ENCODE peak calls at places on chromosomes 4 and X, in nine cellular contexts. C is tibial artery; R is psoas muscle; X is Karpas-422; F is A673; I is CD8-positive, alpha-beta T cell; Q is CD4-positive, alpha-beta T cell; Y is ascending aorta; A is left lung. P is an unnamed sample.
A peak's percentile ranks its signal among the peaks of the same experiment; 100 is the strongest.

GRCh38 chrX:97882306-97882705 is 998.6 kb downstream of the RPA4 start:
- DNase-seq in Q (no peak), F (no peak), I (no peak), A (no peak), R (no peak), C (no peak), X (no peak), Y (no peak), P (no peak)

GRCh38 chr4:79603681-79604080 is 195.7 kb upstream of the GK2 start:
- DNase-seq in C (no peak), Q (no peak), F (no peak), Y (no peak), R (no peak), A (no peak), X (no peak), I (no peak), P (no peak)

GRCh38 chr4:81785338-81785737 is 313.6 kb upstream of the RASGEF1B start:
- DNase-seq in F (no peak), I (no peak), Y (no peak), Q (no peak), R (no peak), A (no peak), X (no peak), C (no peak), P (no peak)

GRCh38 chr4:156390599-156391296 is 437.1 kb upstream of the CTSO start:
- DNase-seq in C (no peak), I (no peak), F (no peak), Q (no peak), Y (no peak), X (no peak), R (no peak), A (no peak), P (no peak)

GRCh38 chrX:129790808-129791207 is 11.1 kb downstream of the SASH3 start:
- DNase-seq in R (no peak), I (no peak), A (no peak), Q (no peak), F (no peak), X (no peak), C (no peak), Y (no peak), P (no peak)

GRCh38 chr4:73053076-73053475 is 16.4 kb downstream of the COX18 start:
- DNase-seq in I (no peak), F (no peak), A (no peak), Y (no peak), C (no peak), X (no peak), Q (no peak), R (no peak), P (no peak)

GRCh38 chrX:19177710-19178109 is 55.4 kb upstream of the ADGRG2 start:
- DNase-seq in I (no peak), Y (no peak), F (peak; percentile 98), A (no peak), R (no peak), X (no peak), Q (no peak), C (no peak), P (no peak)

GRCh38 chr4:169092889-169093522 is 83.0 kb upstream of the CBR4 start:
- DNase-seq in Y (no peak), R (no peak), F (no peak), I (no peak), Q (no peak), X (no peak), A (no peak), C (no peak), P (no peak)

GRCh38 chr4:77877771-77878170 is 15.1 kb downstream of the MRPL1 start:
- DNase-seq in X (no peak), F (no peak), C (no peak), I (no peak), A (no peak), Q (no peak), Y (no peak), R (no peak), P (no peak)

GRCh38 chrX:80550722-80551121 is 130.5 kb downstream of the TENT5D start:
- DNase-seq in A (no peak), I (no peak), F (peak; percentile 6), C (no peak), Q (no peak), R (no peak), Y (no peak), X (peak; percentile 70), P (no peak)

GRCh38 chrX:136541294-136541693 is 9.3 kb downstream of the VGLL1 start:
- DNase-seq in A (no peak), X (no peak), C (no peak), F (no peak), R (no peak), Q (no peak), Y (no peak), I (no peak), P (no peak)

GRCh38 chr4:72569719-72570235 is 756 bp upstream of the ADAMTS3 start:
- DNase-seq in I (no peak), A (peak; percentile 28), R (no peak), Q (no peak), Y (no peak), X (no peak), C (no peak), F (no peak), P (no peak)

GRCh38 chrX:150409964-150410363 is 46.8 kb downstream of the MAMLD1 start:
- DNase-seq in Y (no peak), C (no peak), A (no peak), X (no peak), I (no peak), F (no peak), Q (no peak), R (no peak), P (no peak)

GRCh38 chr4:24924309-24924781 is 11.5 kb upstream of the CCDC149 start:
- DNase-seq in I (no peak), C (no peak), X (no peak), A (peak; percentile 75), R (no peak), Q (no peak), F (no peak), Y (no peak), P (no peak)

GRCh38 chr4:41154001-41154813 is 60.1 kb downstream of the APBB2 start:
- DNase-seq in X (no peak), A (no peak), F (no peak), C (no peak), I (no peak), Q (no peak), R (no peak), Y (no peak), P (no peak)
- H3K27ac ChIP-seq in X (no peak overlapping the region), A (no peak overlapping the region), F (no peak overlapping the region), C (peak overlapping the region; percentile 67), I (no peak overlapping the region), Q (no peak overlapping the region), R (no peak overlapping the region), Y (peak overlapping the region; percentile 70), P (no peak overlapping the region)

GRCh38 chrX:629230-630006 is 1.2 kb upstream of the SHOX start:
- DNase-seq in R (no peak), F (no peak), Y (no peak), A (no peak), X (no peak), I (no peak), Q (no peak), C (no peak), P (no peak)

GRCh38 chrX:632391-633042 is 1.9 kb downstream of the SHOX start:
- DNase-seq in Y (no peak), I (no peak), A (no peak), F (no peak), R (no peak), Q (no peak), C (no peak), X (no peak), P (no peak)

GRCh38 chrX:630007-630921 is at the start of gene SHOX:
- DNase-seq in R (no peak), Q (no peak), A (no peak), F (no peak), Y (no peak), X (no peak), I (no peak), C (no peak), P (no peak)

GRCh38 chrX:633043-633654 is 2.6 kb downstream of the SHOX start:
- DNase-seq in Q (no peak), F (no peak), A (no peak), Y (no peak), R (no peak), C (no peak), I (no peak), X (no peak), P (no peak)

GRCh38 chrX:630922-631496 is 418 bp downstream of the SHOX start:
- DNase-seq in I (no peak), X (no peak), Q (no peak), A (no peak), F (no peak), Y (no peak), C (no peak), R (no peak), P (no peak)
- H3K9me3 ChIP-seq in I (no peaks in the 10 kb centered on the region), X (no peaks in the 10 kb centered on the region), Q (no peaks in the 10 kb centered on the region), A (no peaks in the 10 kb centered on the region), F (no peaks in the 10 kb centered on the region), Y (no peaks in the 10 kb centered on the region), C (no peaks in the 10 kb centered on the region), R (no peaks in the 10 kb centered on the region), P (no peaks in the 10 kb centered on the region)

DNA sequence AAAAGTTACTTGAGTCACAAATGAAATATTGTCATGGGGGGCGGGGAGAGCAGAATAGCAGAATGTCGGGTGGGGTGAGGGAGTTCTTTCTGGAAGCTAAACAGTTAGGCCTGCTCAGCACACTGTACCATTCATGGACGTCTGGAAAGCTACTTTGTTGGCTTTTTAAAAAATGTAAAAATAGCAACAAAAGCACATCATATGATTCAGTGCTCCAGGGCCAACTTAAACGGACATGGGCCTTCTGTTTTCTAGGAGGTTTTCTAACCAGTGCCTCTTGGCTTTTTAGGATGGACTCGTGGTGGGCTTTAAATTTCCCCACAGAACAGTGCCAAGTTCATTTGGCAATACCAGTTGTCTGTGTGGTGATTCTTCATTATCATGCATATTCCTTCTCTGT is 57.4 kb upstream of the CLCN4 start:
- DNase-seq in R (no peak), X (peak; percentile 29), I (no peak), A (no peak), C (no peak), Q (no peak), Y (no peak), F (no peak), P (no peak)
- H3K27ac ChIP-seq in R (no peak overlapping the region), X (no peak overlapping the region), I (no peak overlapping the region), A (peak overlapping the region; percentile 68), C (peak overlapping the region; percentile 84), Q (peak overlapping the region; percentile 55), Y (peak overlapping the region; percentile 77), F (no peak overlapping the region), P (peak overlapping the region; percentile 68)

GRCh38 chr4:13966241-13967195 is 339.0 kb upstream of the BOD1L1 start:
- DNase-seq in X (no peak), F (peak; percentile 36), I (no peak), C (no peak), Y (no peak), A (no peak), R (no peak), Q (no peak), P (no peak)

GRCh38 chr4:13968723-13969122 is 341.2 kb upstream of the BOD1L1 start:
- DNase-seq in A (no peak), F (no peak), C (no peak), X (no peak), I (no peak), Q (no peak), R (no peak), Y (no peak), P (no peak)

DNA sequence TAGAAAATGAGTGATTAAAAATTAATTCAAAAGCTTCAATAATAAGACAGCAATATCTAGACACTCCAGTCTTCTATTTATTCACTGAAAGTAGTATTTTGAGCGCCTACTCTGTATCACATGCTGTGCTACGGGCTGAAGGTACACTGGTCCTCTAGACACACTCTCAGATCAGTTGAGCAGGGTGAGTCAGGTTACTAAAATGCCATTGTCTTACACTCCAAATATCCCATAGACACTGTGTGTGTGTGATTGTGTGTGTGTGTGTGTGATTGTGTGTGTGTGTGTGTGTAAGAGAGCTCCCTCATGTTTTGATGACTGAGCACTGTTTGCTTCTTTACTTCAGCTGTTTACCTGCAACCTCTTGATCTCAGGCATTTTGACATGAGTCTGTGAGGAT is 342.8 kb upstream of the BOD1L1 start:
- DNase-seq in R (no peak), F (no peak), X (no peak), Y (no peak), Q (no peak), A (no peak), C (no peak), I (no peak), P (no peak)
- H3K9me3 ChIP-seq in R (no peaks in the 10 kb centered on the region), F (no peaks in the 10 kb centered on the region), X (no peaks in the 10 kb centered on the region), Y (no peaks in the 10 kb centered on the region), Q (no peaks in the 10 kb centered on the region), A (no peaks in the 10 kb centered on the region), C (no peaks in the 10 kb centered on the region), I (no peaks in the 10 kb centered on the region), P (no peaks in the 10 kb centered on the region)